ENCODE peak calls at places on chromosome 14, in six cellular contexts. E is fibroblast of mammary gland, M is left ventricle myocardium inferior, T is HFF-Myc, X is bronchial epithelial cell, U is body of pancreas. J is an unnamed sample.

GRCh38 chr14:91873476-91874265 is 6.3 kb upstream of the TC2N start:
- DNase-seq in M (no peak), X (peak; percentile 79), T (no peak), U (peak; percentile 55), E (peak; percentile 42), J (no peak)

GRCh38 chr14:37594238-37594915 is 672 bp downstream of the FOXA1 start:
- DNase-seq in E (peak; percentile 82), T (peak; percentile 65), U (peak; percentile 77), X (peak; percentile 80), M (no peak), J (peak; percentile 9)

GRCh38 chr14:86574026-86574777 is 1044.3 kb downstream of the FLRT2 start:
- DNase-seq in U (no peak), T (no peak), M (no peak), E (peak; percentile 70), X (no peak), J (peak; percentile 53)

GRCh38 chr14:19918553-19919264 is 1.7 kb upstream of the OR4K5 start:
- DNase-seq in M (no peak), X (no peak), U (no peak), E (no peak), T (no peak), J (no peak)

GRCh38 chr14:61561144-61561543 is 134.2 kb upstream of the HIF1A start:
- DNase-seq in X (peak; percentile 54), T (no peak), M (no peak), U (no peak), E (peak; percentile 76), J (no peak)

GRCh38 chr14:43901950-43902349 is 605.1 kb downstream of the FSCB start:
- DNase-seq in M (no peak), U (no peak), X (no peak), T (no peak), E (no peak), J (no peak)

GRCh38 chr14:24982472-24983155 is 67.3 kb downstream of the STXBP6 start:
- DNase-seq in X (peak; percentile 40), T (no peak), M (no peak), U (no peak), E (peak; percentile 78), J (no peak)

GRCh38 chr14:61041704-61042103 is 60.7 kb downstream of the SLC38A6 start:
- DNase-seq in T (no peak), X (no peak), E (no peak), M (no peak), U (no peak), J (no peak)

GRCh38 chr14:96095581-96096476 is 56.7 kb downstream of the C14orf132 start:
- DNase-seq in U (peak; percentile 58), M (no peak), X (peak; percentile 61), T (peak; percentile 55), E (peak; percentile 82), J (no peak)

GRCh38 chr14:72904840-72905561 is 11.1 kb upstream of the DPF3 start:
- DNase-seq in T (no peak), E (peak; percentile 86), U (peak; percentile 74), M (peak; percentile 41), X (peak; percentile 55), J (no peak)

GRCh38 chr14:94046696-94047250 is 20.6 kb downstream of the OTUB2 start:
- DNase-seq in U (peak; percentile 2), T (no peak), E (no peak), M (no peak), X (no peak), J (no peak)

GRCh38 chr14:100488057-100488456 is 99.2 kb downstream of the BEGAIN start:
- DNase-seq in X (no peak), T (no peak), M (no peak), E (no peak), U (no peak), J (no peak)

GRCh38 chr14:66371776-66372175 is 114.4 kb upstream of the CCDC196 start:
- DNase-seq in E (no peak), M (no peak), X (no peak), T (no peak), U (no peak), J (no peak)

GRCh38 chr14:76772300-76773187 is 11.3 kb downstream of the VASH1 start:
- DNase-seq in T (no peak), E (peak; percentile 68), U (no peak), X (no peak), M (peak; percentile 60), J (no peak)

GRCh38 chr14:99755629-99756603 is 37.3 kb upstream of the EML1 start:
- DNase-seq in T (no peak), U (peak; percentile 83), M (peak; percentile 82), X (peak; percentile 18), E (peak; percentile 96), J (no peak)

GRCh38 chr14:75422169-75422568 is 5.7 kb upstream of the JDP2 start:
- DNase-seq in M (no peak), E (peak; percentile 85), X (peak; percentile 91), U (no peak), T (no peak), J (no peak)

GRCh38 chr14:23183076-23183475 is 384 bp downstream of the SLC7A8 start:
- DNase-seq in M (no peak), T (no peak), E (no peak), U (peak; percentile 24), X (no peak), J (no peak)

GRCh38 chr14:23182372-23183014 is 967 bp downstream of the SLC7A8 start:
- DNase-seq in M (no peak), U (peak; percentile 77), E (no peak), X (peak; percentile 33), T (no peak), J (no peak)

GRCh38 chr14:23181946-23182345 is 1.5 kb downstream of the SLC7A8 start:
- DNase-seq in E (no peak), T (no peak), X (no peak), U (no peak), M (no peak), J (no peak)

GRCh38 chr14:23183479-23183878 is at the start of gene SLC7A8:
- DNase-seq in U (peak; percentile 72), X (no peak), E (no peak), M (peak; percentile 56), T (no peak), J (no peak)

DNA sequence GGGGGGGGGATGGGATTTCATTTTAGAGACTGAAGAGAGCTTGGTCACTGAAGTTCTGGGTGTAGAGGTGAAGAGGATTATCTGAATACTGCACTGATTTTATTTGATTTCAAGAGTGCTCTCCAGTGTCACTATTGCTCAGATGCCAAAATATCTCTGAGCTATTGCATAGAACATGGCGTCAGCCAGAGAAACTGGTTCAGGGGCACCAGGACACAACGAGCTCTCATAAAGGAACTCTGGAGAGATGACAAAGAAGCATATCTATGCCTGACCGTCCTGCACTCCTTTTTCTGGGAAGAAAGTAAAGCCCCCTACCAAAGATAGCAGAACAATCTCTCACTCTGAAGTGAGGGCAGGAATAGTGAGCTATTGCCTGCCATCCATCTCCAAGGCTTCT is 2.0 kb downstream of the SLC7A8 start:
- DNase-seq in T (no peak), M (no peak), U (no peak), E (no peak), X (no peak), J (no peak)
- H3K4me3 ChIP-seq in T (no peak overlapping the region), M (peak overlapping the region; percentile 69), U (no peak overlapping the region), E (no peak overlapping the region), X (no peak overlapping the region), J (no peak overlapping the region)

GRCh38 chr14:97185186-97185585 is 388.0 kb downstream of the VRK1 start:
- DNase-seq in T (no peak), U (no peak), M (no peak), X (peak; percentile 8), E (peak; percentile 7), J (no peak)
- TF ChIP-seq CTCF in T (no peak), U (no peak), M (peak; percentile 33), X (peak; percentile 58), E (no peak), J (no peak)

GRCh38 chr14:102479777-102480176 is 29.8 kb downstream of the ANKRD9 start:
- DNase-seq in M (peak; percentile 58), U (peak; percentile 88), X (no peak), T (no peak), E (no peak), J (no peak)
- H3K4me3 ChIP-seq in M (peak overlapping the region; percentile 48), U (no peak overlapping the region), X (no peak overlapping the region), T (no peak overlapping the region), E (no peak overlapping the region), J (no peak overlapping the region)

DNA sequence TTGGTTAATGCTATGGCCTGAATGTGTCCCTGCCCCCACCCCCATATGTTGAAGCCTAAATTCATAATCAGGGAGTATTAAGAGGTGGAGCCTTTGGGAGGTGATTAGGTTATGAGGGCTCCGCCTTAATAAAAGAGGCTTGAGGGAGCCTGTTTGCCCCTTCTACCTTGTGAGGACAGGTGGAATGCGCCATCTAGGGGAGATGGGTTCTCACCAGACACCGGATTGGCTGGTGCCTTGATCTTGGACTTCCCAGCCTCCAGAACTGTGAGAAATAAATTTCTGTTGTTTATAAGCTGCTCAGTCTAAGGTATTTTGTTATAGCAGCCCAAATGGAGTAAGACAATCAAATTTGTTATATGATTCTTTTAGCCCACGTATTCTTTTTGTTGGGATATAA is 148.3 kb downstream of the PTCSC3 start:
- DNase-seq in T (no peak), U (no peak), M (no peak), E (no peak), X (no peak), J (no peak)
- TF ChIP-seq CTCF in T (peak; percentile 24), U (no peak), M (no peak), E (no peak), X (no peak), J (no peak)